ENCODE peak calls at places on chromosomes 7 and 10, in eight cellular contexts. R, T, Q, B, G, S, F and Z are unnamed samples. For H3K4me1 and H3K27me3, the result is how much of the 10 kb centered on the place peaks cover.

GRCh38 chr10:103836776-103837344 is 18.5 kb downstream of the SH3PXD2A start:
- DNase-seq in R (no peak), T (no peak), Q (no peak), B (no peak), G (no peak), S (no peak), F (no peak), Z (no peak)

GRCh38 chr7:41887446-41887845 is 184.6 kb upstream of the INHBA start:
- DNase-seq in R (no peak), T (no peak), Q (no peak), B (no peak), G (no peak), S (no peak), F (no peak), Z (no peak)

GRCh38 chr10:60869916-60870728 is 73.9 kb downstream of the RHOBTB1 start:
- DNase-seq in R (no peak), T (no peak), Q (no peak), B (no peak), G (no peak), S (peak), F (no peak), Z (no peak)

GRCh38 chr10:96890172-96890513 is 58.0 kb downstream of the LCOR start:
- DNase-seq in R (no peak), T (no peak), Q (no peak), B (no peak), G (no peak), S (peak), F (no peak), Z (no peak)

GRCh38 chr10:17756557-17757208 is 4.7 kb downstream of the TMEM236 start:
- DNase-seq in R (no peak), T (no peak), Q (peak), B (no peak), G (no peak), S (no peak), F (no peak), Z (peak)

GRCh38 chr7:66597472-66597871 is 31.2 kb upstream of the KCTD7 start:
- DNase-seq in R (no peak), T (no peak), Q (no peak), B (no peak), G (no peak), S (no peak), F (no peak), Z (no peak)

GRCh38 chr7:158494162-158494586 is 93.4 kb downstream of the PTPRN2 start:
- DNase-seq in R (no peak), T (no peak), Q (no peak), B (no peak), G (no peak), S (peak), F (no peak), Z (no peak)

GRCh38 chr10:1661861-1662260 is 75.5 kb downstream of the ADARB2 start:
- DNase-seq in R (no peak), T (no peak), Q (no peak), B (no peak), G (no peak), S (no peak), F (no peak), Z (no peak)

GRCh38 chr10:24518411-24518810 is 205.3 kb downstream of the ARHGAP21 start:
- DNase-seq in R (no peak), T (no peak), Q (no peak), B (no peak), G (peak), S (no peak), F (no peak), Z (no peak)

GRCh38 chr7:96823274-96823673 is 113.6 kb upstream of the SEM1 start:
- DNase-seq in R (no peak), T (no peak), Q (peak), B (no peak), G (peak), S (peak), F (no peak), Z (no peak)

GRCh38 chr7:101220295-101220694 is 2.3 kb downstream of the ZNHIT1 start:
- DNase-seq in R (no peak), T (no peak), Q (no peak), B (no peak), G (no peak), S (no peak), F (no peak), Z (no peak)

GRCh38 chr7:30760514-30761213 is 8.7 kb downstream of the INMT start:
- DNase-seq in R (no peak), T (no peak), Q (no peak), B (no peak), G (no peak), S (no peak), F (peak), Z (no peak)

GRCh38 chr10:62057359-62057758 is 155.9 kb downstream of the ARID5B start:
- DNase-seq in R (no peak), T (no peak), Q (no peak), B (peak), G (peak), S (no peak), F (no peak), Z (no peak)

GRCh38 chr7:44076101-44076895 is 6.0 kb downstream of the POLM start:
- DNase-seq in R (no peak), T (no peak), Q (no peak), B (no peak), G (no peak), S (no peak), F (no peak), Z (no peak)

GRCh38 chr10:132396495-132397035 is 435 bp upstream of the PWWP2B start:
- DNase-seq in R (no peak), T (peak), Q (peak), B (peak), G (peak), S (peak), F (peak), Z (peak)

GRCh38 chr7:79050592-79050991 is 402.9 kb downstream of the MAGI2 start:
- DNase-seq in R (no peak), T (no peak), Q (peak), B (no peak), G (peak), S (peak), F (no peak), Z (no peak)

GRCh38 chr7:28958946-28959417 is 852 bp upstream of the TRIL start:
- DNase-seq in R (no peak), T (peak), Q (no peak), B (no peak), G (no peak), S (peak), F (no peak), Z (no peak)

GRCh38 chr10:75276029-75276872 is 40.5 kb upstream of the COMTD1 start:
- DNase-seq in R (no peak), T (no peak), Q (no peak), B (no peak), G (no peak), S (no peak), F (no peak), Z (no peak)

DNA sequence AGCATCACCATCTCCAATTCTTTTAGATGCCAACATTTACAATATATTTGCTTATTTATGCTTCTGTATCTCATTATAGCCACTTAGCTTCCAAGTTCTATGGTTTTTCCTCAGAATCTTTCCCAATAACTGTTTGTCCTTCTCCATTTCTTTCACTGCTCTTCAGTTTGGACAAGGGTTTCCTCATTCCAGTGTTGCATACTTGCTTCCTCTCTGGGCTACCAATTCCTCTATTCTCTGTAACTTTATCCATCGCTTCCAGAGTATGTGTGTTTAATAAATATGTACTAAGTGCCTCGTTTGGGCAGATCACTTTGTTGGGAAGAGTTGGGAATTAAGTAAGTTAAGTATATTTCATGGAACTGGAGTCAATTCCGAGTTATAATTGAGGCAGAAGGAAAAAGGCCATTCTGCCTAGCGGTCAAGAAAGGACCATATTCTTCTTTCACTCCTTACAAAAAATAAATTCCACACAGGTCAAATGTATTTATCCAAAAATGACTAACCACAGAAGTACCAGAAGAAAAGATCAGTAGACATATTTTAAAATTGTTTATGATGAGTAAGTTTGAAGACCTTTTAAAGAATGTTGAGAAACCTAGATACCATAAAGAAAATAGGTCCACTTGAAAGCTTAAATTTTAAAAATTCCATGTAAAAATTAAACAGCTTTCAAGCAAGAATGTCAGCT is 10.8 kb downstream of the STAMBPL1 start:
- DNase-seq in R (no peak), T (no peak), Q (peak), B (no peak), G (no peak), S (no peak), F (no peak), Z (no peak)
- H3K4me1 ChIP-seq in R (half or more), T (under half), Q (under half), B (under half), G (half or more), S (under half), F (under half), Z (under half)

GRCh38 chr10:33091186-33091585 is 133.2 kb upstream of the ITGB1 start:
- DNase-seq in R (no peak), T (no peak), Q (no peak), B (no peak), G (no peak), S (no peak), F (no peak), Z (no peak)
- H3K27me3 ChIP-seq in R (under half), T (under half), Q (under half), B (under half), G (under half), S (under half), F (under half), Z (under half)

GRCh38 chr7:148982596-148983219 is 45.6 kb downstream of the PDIA4 start:
- DNase-seq in R (no peak), T (no peak), Q (peak), B (no peak), G (peak), S (peak), F (peak), Z (no peak)
- H3K27ac ChIP-seq in R (no peak), T (peak), Q (no peak), B (peak), G (no peak), S (no peak), F (peak), Z (peak)

DNA sequence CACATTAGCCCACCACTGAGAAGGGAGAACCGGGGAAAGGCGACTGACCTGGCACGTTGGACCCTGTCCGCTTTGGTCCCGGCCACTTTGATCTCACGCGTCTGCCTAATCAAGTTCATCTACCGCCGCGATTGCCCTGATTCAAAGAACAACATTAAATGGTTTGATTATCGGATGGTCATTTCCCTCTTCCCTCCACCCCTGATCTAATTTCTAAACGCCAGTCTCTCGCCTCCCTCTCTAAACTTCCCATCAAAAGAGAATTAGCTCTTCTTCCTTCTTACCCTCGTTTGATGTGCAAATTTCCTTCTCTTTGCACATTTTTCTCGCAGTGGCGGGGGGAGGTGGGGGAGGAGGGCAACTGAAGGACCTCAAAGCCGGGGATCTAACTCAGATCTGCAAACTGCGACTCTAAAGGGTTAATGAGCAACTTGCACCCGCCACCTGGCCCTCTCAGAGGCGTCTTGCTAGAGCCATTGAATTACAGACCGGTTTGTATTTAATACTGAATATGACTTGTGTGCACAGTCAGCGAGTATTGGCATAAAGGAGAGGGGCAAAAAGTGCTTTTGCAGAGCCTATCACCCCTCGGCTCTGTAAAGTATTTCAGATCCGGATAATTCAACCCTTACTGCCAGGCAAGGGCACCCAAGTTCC is 603 bp upstream of the DKK1 start:
- DNase-seq in R (peak), T (no peak), Q (peak), B (no peak), G (peak), S (no peak), F (no peak), Z (no peak)
- H3K4me1 ChIP-seq in R (half or more), T (under half), Q (under half), B (under half), G (under half), S (half or more), F (under half), Z (under half)